ENCODE peak calls at places on chromosomes 1 and 21, in five cellular contexts. One of them, this sample, is unnamed. For H3K27me3, the result is how much of the 10 kb centered on the place peaks cover.

GRCh38 chr1:36385410-36386261 is at the start of gene STK40:
- DNase-seq in neural progenitor cell: peak
- DNase-seq in endothelial cell of umbilical vein: peak
- DNase-seq in mesendoderm: peak
- DNase-seq in GM23338: peak
- DNase-seq in this sample: peak

GRCh38 chr1:57591854-57592253 is 168.0 kb upstream of the DAB1 start:
- DNase-seq in mesendoderm: peak
- DNase-seq in GM23338: no peak
- DNase-seq in neural progenitor cell: no peak
- DNase-seq in endothelial cell of umbilical vein: no peak
- DNase-seq in this sample: no peak

GRCh38 chr1:10556430-10557005 is 81.8 kb downstream of the PEX14 start:
- DNase-seq in neural progenitor cell: no peak
- DNase-seq in mesendoderm: peak
- DNase-seq in GM23338: peak
- DNase-seq in endothelial cell of umbilical vein: no peak
- DNase-seq in this sample: no peak

GRCh38 chr1:180911640-180912161 is 996 bp upstream of the KIAA1614 start:
- DNase-seq in neural progenitor cell: no peak
- DNase-seq in GM23338: peak
- DNase-seq in mesendoderm: peak
- DNase-seq in endothelial cell of umbilical vein: no peak
- DNase-seq in this sample: no peak

GRCh38 chr1:7389786-7390603 is 381.1 kb upstream of the VAMP3 start:
- DNase-seq in mesendoderm: no peak
- DNase-seq in GM23338: no peak
- DNase-seq in neural progenitor cell: no peak
- DNase-seq in endothelial cell of umbilical vein: peak
- DNase-seq in this sample: no peak

GRCh38 chr1:16392740-16393139 is 25.7 kb downstream of the SZRD1 start:
- DNase-seq in mesendoderm: no peak
- DNase-seq in neural progenitor cell: no peak
- DNase-seq in endothelial cell of umbilical vein: no peak
- DNase-seq in GM23338: no peak
- DNase-seq in this sample: no peak

GRCh38 chr1:198113302-198113701 is 43.5 kb upstream of the NEK7 start:
- DNase-seq in endothelial cell of umbilical vein: no peak
- DNase-seq in neural progenitor cell: no peak
- DNase-seq in mesendoderm: no peak
- DNase-seq in GM23338: no peak
- DNase-seq in this sample: peak

GRCh38 chr1:2135425-2135824 is 59.1 kb downstream of the FAAP20 start:
- DNase-seq in mesendoderm: peak
- DNase-seq in endothelial cell of umbilical vein: no peak
- DNase-seq in GM23338: no peak
- DNase-seq in neural progenitor cell: peak
- DNase-seq in this sample: no peak

GRCh38 chr1:185363205-185363604 is 46.2 kb upstream of the IVNS1ABP start:
- DNase-seq in GM23338: no peak
- DNase-seq in endothelial cell of umbilical vein: no peak
- DNase-seq in neural progenitor cell: no peak
- DNase-seq in mesendoderm: no peak
- DNase-seq in this sample: no peak

GRCh38 chr1:6447818-6448748 is 17.9 kb downstream of the TNFRSF25 start:
- DNase-seq in neural progenitor cell: peak
- DNase-seq in GM23338: peak
- DNase-seq in endothelial cell of umbilical vein: no peak
- DNase-seq in mesendoderm: peak
- DNase-seq in this sample: peak

GRCh38 chr1:35367914-35368313 is 99.4 kb downstream of the ZMYM4 start:
- DNase-seq in endothelial cell of umbilical vein: no peak
- DNase-seq in mesendoderm: no peak
- DNase-seq in GM23338: no peak
- DNase-seq in neural progenitor cell: no peak
- DNase-seq in this sample: no peak

GRCh38 chr1:180246579-180246978 is 16.5 kb downstream of the LHX4 start:
- DNase-seq in GM23338: no peak
- DNase-seq in mesendoderm: no peak
- DNase-seq in endothelial cell of umbilical vein: no peak
- DNase-seq in neural progenitor cell: no peak
- DNase-seq in this sample: no peak

GRCh38 chr1:41496080-41497055 is 11.9 kb upstream of the EDN2 start:
- DNase-seq in GM23338: peak
- DNase-seq in endothelial cell of umbilical vein: peak
- DNase-seq in neural progenitor cell: peak
- DNase-seq in mesendoderm: peak
- DNase-seq in this sample: no peak

GRCh38 chr1:44808938-44809917 is 905 bp downstream of the BTBD19 start:
- DNase-seq in endothelial cell of umbilical vein: peak
- DNase-seq in mesendoderm: peak
- DNase-seq in GM23338: no peak
- DNase-seq in neural progenitor cell: no peak
- DNase-seq in this sample: peak

GRCh38 chr1:215005078-215005477 is 77.5 kb upstream of the KCNK2 start:
- DNase-seq in neural progenitor cell: no peak
- DNase-seq in GM23338: no peak
- DNase-seq in mesendoderm: no peak
- DNase-seq in endothelial cell of umbilical vein: no peak
- DNase-seq in this sample: no peak

GRCh38 chr1:81304187-81304586 is 496.5 kb upstream of the ADGRL2 start:
- DNase-seq in endothelial cell of umbilical vein: no peak
- DNase-seq in mesendoderm: no peak
- DNase-seq in GM23338: no peak
- DNase-seq in neural progenitor cell: no peak
- DNase-seq in this sample: no peak

GRCh38 chr1:198939286-198939685 is 300.4 kb downstream of the PTPRC start:
- DNase-seq in mesendoderm: peak
- DNase-seq in endothelial cell of umbilical vein: no peak
- DNase-seq in GM23338: no peak
- DNase-seq in neural progenitor cell: no peak
- DNase-seq in this sample: no peak

GRCh38 chr1:45913183-45913924 is 109.9 kb downstream of the MAST2 start:
- DNase-seq in GM23338: no peak
- DNase-seq in endothelial cell of umbilical vein: no peak
- DNase-seq in neural progenitor cell: peak
- DNase-seq in mesendoderm: peak
- DNase-seq in this sample: peak

GRCh38 chr1:56816909-56817308 is 2.3 kb downstream of the FYB2 start:
- DNase-seq in endothelial cell of umbilical vein: no peak
- DNase-seq in GM23338: no peak
- DNase-seq in neural progenitor cell: no peak
- DNase-seq in mesendoderm: no peak
- DNase-seq in this sample: no peak

GRCh38 chr1:40750326-40750975 is 33.1 kb upstream of the KCNQ4 start:
- DNase-seq in GM23338: no peak
- DNase-seq in neural progenitor cell: no peak
- DNase-seq in mesendoderm: no peak
- DNase-seq in endothelial cell of umbilical vein: no peak
- DNase-seq in this sample: no peak

GRCh38 chr1:83508485-83509151 is 490.3 kb downstream of the TTLL7 start:
- DNase-seq in GM23338: peak
- DNase-seq in endothelial cell of umbilical vein: no peak
- DNase-seq in neural progenitor cell: no peak
- DNase-seq in mesendoderm: peak
- DNase-seq in this sample: no peak

GRCh38 chr21:45962531-45963224 is 18.9 kb upstream of the COL6A1 start:
- DNase-seq in mesendoderm: no peak
- DNase-seq in neural progenitor cell: no peak
- DNase-seq in endothelial cell of umbilical vein: no peak
- DNase-seq in GM23338: no peak
- DNase-seq in this sample: no peak

GRCh38 chr1:46166521-46167462 is 8.1 kb upstream of the TSPAN1 start:
- DNase-seq in neural progenitor cell: peak
- DNase-seq in GM23338: peak
- DNase-seq in mesendoderm: no peak
- DNase-seq in endothelial cell of umbilical vein: peak
- DNase-seq in this sample: peak

GRCh38 chr1:66317156-66317543 is 216.8 kb upstream of the SGIP1 start:
- DNase-seq in neural progenitor cell: no peak
- DNase-seq in endothelial cell of umbilical vein: no peak
- DNase-seq in mesendoderm: peak
- DNase-seq in GM23338: no peak
- DNase-seq in this sample: no peak

GRCh38 chr1:156126043-156126700 is 11.7 kb downstream of the LMNA start:
- DNase-seq in mesendoderm: peak
- DNase-seq in neural progenitor cell: no peak
- DNase-seq in GM23338: peak
- DNase-seq in endothelial cell of umbilical vein: peak
- DNase-seq in this sample: peak

GRCh38 chr1:13737388-13737787 is 37.4 kb downstream of the PRDM2 start:
- DNase-seq in mesendoderm: peak
- DNase-seq in neural progenitor cell: no peak
- DNase-seq in GM23338: peak
- DNase-seq in endothelial cell of umbilical vein: no peak
- DNase-seq in this sample: no peak

GRCh38 chr1:29804181-29804899 is 568.0 kb downstream of the PTPRU start:
- DNase-seq in endothelial cell of umbilical vein: no peak
- DNase-seq in neural progenitor cell: no peak
- DNase-seq in GM23338: no peak
- DNase-seq in mesendoderm: peak
- DNase-seq in this sample: no peak

GRCh38 chr1:8880068-8880676 is 1.7 kb upstream of the ENO1 start:
- DNase-seq in endothelial cell of umbilical vein: peak
- DNase-seq in mesendoderm: peak
- DNase-seq in neural progenitor cell: no peak
- DNase-seq in GM23338: peak
- DNase-seq in this sample: no peak

GRCh38 chr21:39375446-39375845 is 26.6 kb upstream of the HMGN1 start:
- DNase-seq in neural progenitor cell: no peak
- DNase-seq in mesendoderm: no peak
- DNase-seq in GM23338: no peak
- DNase-seq in endothelial cell of umbilical vein: no peak
- DNase-seq in this sample: no peak

GRCh38 chr21:28884481-28884880 is 108.2 kb downstream of the LTN1 start:
- DNase-seq in GM23338: peak
- DNase-seq in neural progenitor cell: no peak
- DNase-seq in mesendoderm: peak
- DNase-seq in endothelial cell of umbilical vein: no peak
- DNase-seq in this sample: peak

GRCh38 chr1:2591581-2592261 is 5.1 kb downstream of the PRXL2B start:
- DNase-seq in mesendoderm: no peak
- DNase-seq in neural progenitor cell: no peak
- DNase-seq in GM23338: no peak
- DNase-seq in endothelial cell of umbilical vein: no peak
- DNase-seq in this sample: no peak

GRCh38 chr1:159854101-159854692 is 8.3 kb downstream of the VSIG8 start:
- DNase-seq in mesendoderm: peak
- DNase-seq in GM23338: peak
- DNase-seq in endothelial cell of umbilical vein: peak
- DNase-seq in neural progenitor cell: peak
- DNase-seq in this sample: no peak

GRCh38 chr1:159854693-159855192 is 7.7 kb downstream of the VSIG8 start:
- DNase-seq in mesendoderm: peak
- DNase-seq in neural progenitor cell: no peak
- DNase-seq in GM23338: peak
- DNase-seq in endothelial cell of umbilical vein: peak
- DNase-seq in this sample: no peak

GRCh38 chr1:159855709-159856108 is 6.7 kb downstream of the VSIG8 start:
- DNase-seq in endothelial cell of umbilical vein: no peak
- DNase-seq in GM23338: no peak
- DNase-seq in mesendoderm: no peak
- DNase-seq in neural progenitor cell: no peak
- DNase-seq in this sample: no peak

GRCh38 chr1:159851386-159851785 is 11.1 kb downstream of the VSIG8 start:
- DNase-seq in GM23338: peak
- DNase-seq in mesendoderm: no peak
- DNase-seq in endothelial cell of umbilical vein: no peak
- DNase-seq in neural progenitor cell: no peak
- DNase-seq in this sample: peak

GRCh38 chr1:159853417-159853816 is 9.0 kb downstream of the VSIG8 start:
- DNase-seq in mesendoderm: no peak
- DNase-seq in GM23338: no peak
- DNase-seq in endothelial cell of umbilical vein: no peak
- DNase-seq in neural progenitor cell: no peak
- DNase-seq in this sample: no peak
- H3K4me2 ChIP-seq in mesendoderm: no peak
- H3K4me2 ChIP-seq in GM23338: peak
- H3K4me2 ChIP-seq in endothelial cell of umbilical vein: no peak
- H3K4me2 ChIP-seq in neural progenitor cell: peak
- H3K4me2 ChIP-seq in this sample: no peak

GRCh38 chr1:1071486-1072298 is 2.4 kb downstream of the RNF223 start:
- DNase-seq in neural progenitor cell: no peak
- DNase-seq in endothelial cell of umbilical vein: no peak
- DNase-seq in mesendoderm: no peak
- DNase-seq in GM23338: no peak
- DNase-seq in this sample: no peak
- H3K27me3 ChIP-seq in neural progenitor cell: half or more
- H3K27me3 ChIP-seq in endothelial cell of umbilical vein: under half
- H3K27me3 ChIP-seq in mesendoderm: under half
- H3K27me3 ChIP-seq in GM23338: under half
- H3K27me3 ChIP-seq in this sample: under half

GRCh38 chr1:108865316-108865910 is 8.5 kb upstream of the AKNAD1 start:
- DNase-seq in GM23338: no peak
- DNase-seq in endothelial cell of umbilical vein: no peak
- DNase-seq in neural progenitor cell: no peak
- DNase-seq in mesendoderm: no peak
- DNase-seq in this sample: no peak
- H3K4me2 ChIP-seq in GM23338: no peak
- H3K4me2 ChIP-seq in endothelial cell of umbilical vein: no peak
- H3K4me2 ChIP-seq in neural progenitor cell: no peak
- H3K4me2 ChIP-seq in mesendoderm: no peak
- H3K4me2 ChIP-seq in this sample: no peak

GRCh38 chr1:109906160-109906838 is 4.3 kb upstream of the CSF1 start:
- DNase-seq in neural progenitor cell: no peak
- DNase-seq in endothelial cell of umbilical vein: no peak
- DNase-seq in mesendoderm: no peak
- DNase-seq in GM23338: no peak
- DNase-seq in this sample: peak
- H3K27me3 ChIP-seq in neural progenitor cell: under half
- H3K27me3 ChIP-seq in endothelial cell of umbilical vein: under half
- H3K27me3 ChIP-seq in mesendoderm: under half
- H3K27me3 ChIP-seq in GM23338: under half
- H3K27me3 ChIP-seq in this sample: under half

This sample was measured in Karpas-422.